ENCODE peak calls at places on chromosomes 3 and 15, in ten cellular contexts. A, H, P, L, W, X, J, G, C and N are unnamed samples.

GRCh38 chr3:130997291-130997690 is 29.3 kb downstream of the ASTE1 start:
- DNase-seq in A (no peak), H (no peak), P (no peak), L (no peak), W (no peak), X (no peak), J (no peak), G (no peak), C (no peak), N (no peak)

GRCh38 chr15:29140475-29141172 is 129.0 kb downstream of the NSMCE3 start:
- DNase-seq in A (peak), H (peak), P (no peak), L (no peak), W (no peak), X (no peak), J (no peak), G (no peak), C (no peak), N (no peak)

GRCh38 chr3:52982839-52983238 is 63.0 kb downstream of the SFMBT1 start:
- DNase-seq in A (no peak), H (no peak), P (no peak), L (no peak), W (no peak), X (no peak), J (no peak), G (no peak), C (no peak), N (no peak)

GRCh38 chr3:188554404-188554803 is 400.4 kb downstream of the LPP start:
- DNase-seq in A (no peak), H (no peak), P (no peak), L (no peak), W (no peak), X (no peak), J (no peak), G (no peak), C (peak), N (no peak)

GRCh38 chr3:44712455-44713075 is at the start of gene ZNF502:
- DNase-seq in A (peak), H (peak), P (peak), L (peak), W (peak), X (no peak), J (peak), G (peak), C (peak), N (peak)

GRCh38 chr15:65336369-65336766 is 31.9 kb downstream of the RNU5B-1 start:
- DNase-seq in A (no peak), H (peak), P (no peak), L (no peak), W (no peak), X (no peak), J (no peak), G (no peak), C (no peak), N (peak)

GRCh38 chr3:40407007-40407406 is 20.0 kb downstream of the ENTPD3 start:
- DNase-seq in A (no peak), H (no peak), P (no peak), L (no peak), W (no peak), X (no peak), J (no peak), G (no peak), C (no peak), N (no peak)

GRCh38 chr3:170603770-170604510 is 18.1 kb upstream of the SLC7A14 start:
- DNase-seq in A (no peak), H (no peak), P (no peak), L (no peak), W (no peak), X (no peak), J (no peak), G (no peak), C (peak), N (peak)

GRCh38 chr3:45553469-45553974 is 41.0 kb upstream of the LIMD1 start:
- DNase-seq in A (peak), H (no peak), P (peak), L (peak), W (no peak), X (no peak), J (no peak), G (no peak), C (peak), N (no peak)

GRCh38 chr3:101212740-101213139 is 107.6 kb downstream of the IMPG2 start:
- DNase-seq in A (no peak), H (no peak), P (no peak), L (no peak), W (no peak), X (no peak), J (no peak), G (no peak), C (no peak), N (no peak)

GRCh38 chr15:99651023-99651807 is 82.0 kb downstream of the LYSMD4 start:
- DNase-seq in A (no peak), H (no peak), P (no peak), L (no peak), W (no peak), X (no peak), J (no peak), G (no peak), C (peak), N (no peak)

GRCh38 chr3:120425877-120426276 is 24.9 kb downstream of the FSTL1 start:
- DNase-seq in A (no peak), H (no peak), P (no peak), L (peak), W (no peak), X (no peak), J (no peak), G (no peak), C (peak), N (no peak)

GRCh38 chr15:42087926-42088800 is 6.2 kb downstream of the PLA2G4D start:
- DNase-seq in A (no peak), H (no peak), P (peak), L (no peak), W (no peak), X (no peak), J (no peak), G (no peak), C (no peak), N (no peak)

GRCh38 chr3:100368421-100368820 is 32.5 kb downstream of the TOMM70 start:
- DNase-seq in A (no peak), H (no peak), P (no peak), L (peak), W (no peak), X (no peak), J (no peak), G (no peak), C (no peak), N (no peak)

GRCh38 chr3:120489421-120489820 is 38.6 kb upstream of the FSTL1 start:
- DNase-seq in A (no peak), H (no peak), P (no peak), L (no peak), W (no peak), X (no peak), J (no peak), G (no peak), C (no peak), N (no peak)

GRCh38 chr3:73229036-73229435 is 167.6 kb downstream of the EBLN2 start:
- DNase-seq in A (no peak), H (no peak), P (no peak), L (no peak), W (no peak), X (no peak), J (no peak), G (no peak), C (no peak), N (no peak)

GRCh38 chr15:67080118-67080899 is 14.9 kb downstream of the SMAD3 start:
- DNase-seq in A (peak), H (no peak), P (no peak), L (no peak), W (no peak), X (no peak), J (no peak), G (no peak), C (peak), N (no peak)